ENCODE peak calls at places on chromosomes 2 and 18, in seven cellular contexts. W, G, H, J, S, N and P are unnamed samples.

GRCh38 chr2:157758586-157758985 is 117.5 kb downstream of the ACVR1 start:
- DNase-seq in S (no peak), G (no peak), J (no peak), W (no peak), N (no peak), H (no peak), P (no peak)

GRCh38 chr2:159290289-159290907 is 3.9 kb upstream of the WDSUB1 start:
- DNase-seq in G (no peak), J (no peak), S (no peak), N (peak), H (no peak), W (peak), P (peak)

GRCh38 chr18:11268691-11269686 is 119.6 kb upstream of the PIEZO2 start:
- DNase-seq in N (no peak), G (no peak), S (no peak), W (peak), J (no peak), H (no peak), P (no peak)

GRCh38 chr2:211413746-211414145 is 857.3 kb downstream of the CPS1 start:
- DNase-seq in N (no peak), G (no peak), J (no peak), S (no peak), W (no peak), H (no peak), P (no peak)

GRCh38 chr2:86069091-86069685 is 36.5 kb downstream of the POLR1A start:
- DNase-seq in H (no peak), J (no peak), S (no peak), N (no peak), G (no peak), W (no peak), P (peak)

GRCh38 chr2:209383212-209383611 is 40.6 kb upstream of the MAP2 start:
- DNase-seq in N (peak), W (peak), J (no peak), G (no peak), H (no peak), S (no peak), P (no peak)

GRCh38 chr2:143607446-143608110 is 478.4 kb downstream of the ARHGAP15 start:
- DNase-seq in J (no peak), H (no peak), W (peak), N (no peak), G (peak), S (no peak), P (no peak)

GRCh38 chr2:224816816-224817215 is 100.7 kb upstream of the CCDC195 start:
- DNase-seq in N (peak), S (no peak), H (no peak), G (no peak), J (no peak), W (peak), P (no peak)

GRCh38 chr2:10514743-10515142 is 66.6 kb upstream of the ODC1 start:
- DNase-seq in G (peak), W (peak), S (no peak), J (no peak), H (no peak), N (peak), P (no peak)

GRCh38 chr18:34467059-34467458 is 242.3 kb upstream of the NOL4 start:
- DNase-seq in J (no peak), H (no peak), W (no peak), N (peak), G (no peak), S (no peak), P (no peak)

GRCh38 chr2:126275093-126275492 is 380.9 kb upstream of the GYPC start:
- DNase-seq in G (no peak), N (no peak), J (no peak), H (no peak), S (no peak), W (no peak), P (no peak)

GRCh38 chr2:61233581-61233980 is 71.6 kb downstream of the C2orf74 start:
- DNase-seq in N (no peak), W (no peak), H (no peak), G (no peak), S (no peak), J (no peak), P (no peak)